ENCODE peak calls at places on chromosomes 16 and 17, in four cellular contexts. T is NCI-H345, F is left lobe of liver, D is activated T-helper 1 cell treated with Interleukin-2 at 50 U/mL for 16 hours. K is an unnamed sample.

GRCh38 chr16:47358816-47359215 is 102.0 kb downstream of the ITFG1 start:
- DNase-seq in D (no peak), F (no peak), T (no peak), K (no peak)

GRCh38 chr17:27615121-27615520 is 15.9 kb upstream of the LGALS9 start:
- DNase-seq in D (no peak), F (no peak), T (no peak), K (no peak)

GRCh38 chr17:73292031-73292531 is 19.7 kb downstream of the CDC42EP4 start:
- DNase-seq in T (no peak), F (peak), D (no peak), K (no peak)

GRCh38 chr16:73389075-73389474 is 341.1 kb upstream of the ZFHX3 start:
- DNase-seq in F (no peak), D (no peak), T (no peak), K (no peak)

GRCh38 chr16:83706394-83706793 is 101.4 kb upstream of the HSBP1 start:
- DNase-seq in D (no peak), T (no peak), F (no peak), K (no peak)

GRCh38 chr17:82234211-82235055 is 5.6 kb downstream of the SLC16A3 start:
- DNase-seq in F (no peak), D (no peak), T (peak), K (no peak)

GRCh38 chr16:8644513-8645140 is 23.1 kb downstream of the METTL22 start:
- DNase-seq in F (no peak), T (no peak), D (no peak), K (no peak)

GRCh38 chr16:86185089-86185488 is 286.1 kb downstream of the IRF8 start:
- DNase-seq in F (no peak), D (no peak), T (no peak), K (no peak)

GRCh38 chr17:38702900-38703741 is 2.0 kb upstream of the MLLT6 start:
- DNase-seq in T (no peak), F (peak), D (no peak), K (no peak)

GRCh38 chr16:29903579-29903978 is 3.3 kb downstream of the ASPHD1 start:
- DNase-seq in T (no peak), F (no peak), D (no peak), K (no peak)

GRCh38 chr16:19697756-19698318 is 20.2 kb downstream of the KNOP1 start:
- DNase-seq in T (no peak), D (no peak), F (no peak), K (no peak)

GRCh38 chr16:67814567-67814966 is 7.9 kb downstream of the TSNAXIP1 start:
- DNase-seq in F (no peak), D (no peak), T (no peak), K (no peak)

GRCh38 chr16:3235856-3236669 is 1.1 kb upstream of the ZNF200 start:
- DNase-seq in T (no peak), F (no peak), D (peak), K (no peak)

GRCh38 chr17:12977008-12977751 is 40.6 kb downstream of the ELAC2 start:
- DNase-seq in D (no peak), T (no peak), F (no peak), K (no peak)

GRCh38 chr17:68437979-68438877 is 19.1 kb downstream of the WIPI1 start:
- DNase-seq in T (no peak), F (no peak), D (no peak), K (no peak)

GRCh38 chr16:22353188-22353919 is 21.1 kb downstream of the CDR2 start:
- DNase-seq in T (no peak), D (no peak), F (no peak), K (no peak)

GRCh38 chr17:35256629-35257028 is 13.8 kb downstream of the SLFN5 start:
- DNase-seq in F (no peak), T (peak), D (no peak), K (no peak)

GRCh38 chr16:49158029-49158642 is 123.5 kb downstream of the CBLN1 start:
- DNase-seq in T (no peak), F (no peak), D (no peak), K (no peak)

GRCh38 chr16:24645739-24646645 is 83.5 kb upstream of the TNRC6A start:
- DNase-seq in F (no peak), D (no peak), T (no peak), K (no peak)

GRCh38 chr17:73872816-73873215 is 228.6 kb upstream of the SDK2 start:
- DNase-seq in D (no peak), T (no peak), F (no peak), K (no peak)

GRCh38 chr17:44110823-44111633 is 12.4 kb downstream of the HDAC5 start:
- DNase-seq in F (peak), T (peak), D (peak), K (peak)

GRCh38 chr17:57773557-57773956 is 28.5 kb upstream of the CCDC182 start:
- DNase-seq in D (no peak), F (no peak), T (no peak), K (no peak)

GRCh38 chr16:56479469-56479868 is 28.1 kb downstream of the OGFOD1 start:
- DNase-seq in D (no peak), F (no peak), T (no peak), K (no peak)